ENCODE peak calls at places on chromosomes 12 and 14, in nine cellular contexts. One of them, this sample, is unnamed.

GRCh38 chr14:32818576-32818975 is 120.1 kb upstream of the NPAS3 start:
- DNase-seq in pancreas: no peak
- DNase-seq in stimulated activated CD4-positive, alpha-beta T cell treated with anti-CD3 and anti-CD28 coated beads, Interleukin-1b, Interleukin-23, amount 100 ng/mL, for 4 hours: no peak
- DNase-seq in T-helper 1 cell: no peak
- DNase-seq in KG1: no peak
- DNase-seq in uterus: no peak
- DNase-seq in T-helper 2 cell: no peak
- DNase-seq in ascending aorta: no peak
- DNase-seq in T-cell: no peak
- DNase-seq in this sample: no peak

GRCh38 chr12:88185988-88186387 is 43.9 kb downstream of the TMTC3 start:
- DNase-seq in pancreas: no peak
- DNase-seq in stimulated activated CD4-positive, alpha-beta T cell treated with anti-CD3 and anti-CD28 coated beads, Interleukin-1b, Interleukin-23, amount 100 ng/mL, for 4 hours: no peak
- DNase-seq in T-helper 1 cell: no peak
- DNase-seq in KG1: no peak
- DNase-seq in uterus: no peak
- DNase-seq in T-helper 2 cell: no peak
- DNase-seq in ascending aorta: no peak
- DNase-seq in T-cell: no peak
- DNase-seq in this sample: no peak

GRCh38 chr12:49534806-49535278 is 4.0 kb upstream of the KCNH3 start:
- DNase-seq in pancreas: no peak
- DNase-seq in stimulated activated CD4-positive, alpha-beta T cell treated with anti-CD3 and anti-CD28 coated beads, Interleukin-1b, Interleukin-23, amount 100 ng/mL, for 4 hours: no peak
- DNase-seq in T-helper 1 cell: no peak
- DNase-seq in KG1: no peak
- DNase-seq in uterus: no peak
- DNase-seq in T-helper 2 cell: no peak
- DNase-seq in ascending aorta: no peak
- DNase-seq in T-cell: no peak
- DNase-seq in this sample: no peak

GRCh38 chr12:67582238-67582834 is 66.2 kb upstream of the DYRK2 start:
- DNase-seq in pancreas: no peak
- DNase-seq in stimulated activated CD4-positive, alpha-beta T cell treated with anti-CD3 and anti-CD28 coated beads, Interleukin-1b, Interleukin-23, amount 100 ng/mL, for 4 hours: no peak
- DNase-seq in T-helper 1 cell: no peak
- DNase-seq in KG1: no peak
- DNase-seq in uterus: no peak
- DNase-seq in T-helper 2 cell: no peak
- DNase-seq in ascending aorta: no peak
- DNase-seq in T-cell: no peak
- DNase-seq in this sample: no peak

GRCh38 chr12:130027798-130028197 is 124.0 kb upstream of the TMEM132D start:
- DNase-seq in pancreas: no peak
- DNase-seq in stimulated activated CD4-positive, alpha-beta T cell treated with anti-CD3 and anti-CD28 coated beads, Interleukin-1b, Interleukin-23, amount 100 ng/mL, for 4 hours: no peak
- DNase-seq in T-helper 1 cell: no peak
- DNase-seq in KG1: no peak
- DNase-seq in uterus: no peak
- DNase-seq in T-helper 2 cell: no peak
- DNase-seq in ascending aorta: no peak
- DNase-seq in T-cell: no peak
- DNase-seq in this sample: no peak

GRCh38 chr14:23449314-23449713 is 13.9 kb upstream of the MYH7 start:
- DNase-seq in pancreas: no peak
- DNase-seq in stimulated activated CD4-positive, alpha-beta T cell treated with anti-CD3 and anti-CD28 coated beads, Interleukin-1b, Interleukin-23, amount 100 ng/mL, for 4 hours: no peak
- DNase-seq in T-helper 1 cell: no peak
- DNase-seq in KG1: no peak
- DNase-seq in uterus: no peak
- DNase-seq in T-helper 2 cell: no peak
- DNase-seq in ascending aorta: no peak
- DNase-seq in T-cell: no peak
- DNase-seq in this sample: no peak

GRCh38 chr12:88665051-88665450 is 84.8 kb upstream of the KITLG start:
- DNase-seq in pancreas: no peak
- DNase-seq in stimulated activated CD4-positive, alpha-beta T cell treated with anti-CD3 and anti-CD28 coated beads, Interleukin-1b, Interleukin-23, amount 100 ng/mL, for 4 hours: no peak
- DNase-seq in T-helper 1 cell: no peak
- DNase-seq in KG1: no peak
- DNase-seq in uterus: no peak
- DNase-seq in T-helper 2 cell: no peak
- DNase-seq in ascending aorta: no peak
- DNase-seq in T-cell: no peak
- DNase-seq in this sample: no peak

GRCh38 chr14:105128059-105128458 is 40.5 kb downstream of the JAG2 start:
- DNase-seq in pancreas: peak
- DNase-seq in stimulated activated CD4-positive, alpha-beta T cell treated with anti-CD3 and anti-CD28 coated beads, Interleukin-1b, Interleukin-23, amount 100 ng/mL, for 4 hours: no peak
- DNase-seq in T-helper 1 cell: no peak
- DNase-seq in KG1: no peak
- DNase-seq in uterus: no peak
- DNase-seq in T-helper 2 cell: no peak
- DNase-seq in ascending aorta: peak
- DNase-seq in T-cell: no peak
- DNase-seq in this sample: no peak

GRCh38 chr12:131060011-131060703 is 106.5 kb downstream of the ADGRD1 start:
- DNase-seq in pancreas: no peak
- DNase-seq in stimulated activated CD4-positive, alpha-beta T cell treated with anti-CD3 and anti-CD28 coated beads, Interleukin-1b, Interleukin-23, amount 100 ng/mL, for 4 hours: no peak
- DNase-seq in T-helper 1 cell: no peak
- DNase-seq in KG1: no peak
- DNase-seq in uterus: peak
- DNase-seq in T-helper 2 cell: no peak
- DNase-seq in ascending aorta: peak
- DNase-seq in T-cell: no peak
- DNase-seq in this sample: no peak

GRCh38 chr12:77152623-77153193 is 87.3 kb upstream of the E2F7 start:
- DNase-seq in pancreas: no peak
- DNase-seq in stimulated activated CD4-positive, alpha-beta T cell treated with anti-CD3 and anti-CD28 coated beads, Interleukin-1b, Interleukin-23, amount 100 ng/mL, for 4 hours: no peak
- DNase-seq in T-helper 1 cell: no peak
- DNase-seq in KG1: no peak
- DNase-seq in uterus: no peak
- DNase-seq in T-helper 2 cell: no peak
- DNase-seq in ascending aorta: no peak
- DNase-seq in T-cell: no peak
- DNase-seq in this sample: no peak

GRCh38 chr12:80756875-80757274 is 40.2 kb downstream of the MYF5 start:
- DNase-seq in pancreas: no peak
- DNase-seq in stimulated activated CD4-positive, alpha-beta T cell treated with anti-CD3 and anti-CD28 coated beads, Interleukin-1b, Interleukin-23, amount 100 ng/mL, for 4 hours: no peak
- DNase-seq in T-helper 1 cell: no peak
- DNase-seq in KG1: no peak
- DNase-seq in uterus: no peak
- DNase-seq in T-helper 2 cell: no peak
- DNase-seq in ascending aorta: no peak
- DNase-seq in T-cell: no peak
- DNase-seq in this sample: no peak

GRCh38 chr12:103742349-103742784 is 98.7 kb downstream of the NT5DC3 start:
- DNase-seq in pancreas: no peak
- DNase-seq in stimulated activated CD4-positive, alpha-beta T cell treated with anti-CD3 and anti-CD28 coated beads, Interleukin-1b, Interleukin-23, amount 100 ng/mL, for 4 hours: no peak
- DNase-seq in T-helper 1 cell: no peak
- DNase-seq in KG1: no peak
- DNase-seq in uterus: no peak
- DNase-seq in T-helper 2 cell: no peak
- DNase-seq in ascending aorta: no peak
- DNase-seq in T-cell: no peak
- DNase-seq in this sample: no peak

GRCh38 chr12:89461649-89462612 is 62.7 kb downstream of the GALNT4 start:
- DNase-seq in pancreas: no peak
- DNase-seq in stimulated activated CD4-positive, alpha-beta T cell treated with anti-CD3 and anti-CD28 coated beads, Interleukin-1b, Interleukin-23, amount 100 ng/mL, for 4 hours: no peak
- DNase-seq in T-helper 1 cell: no peak
- DNase-seq in KG1: peak
- DNase-seq in uterus: no peak
- DNase-seq in T-helper 2 cell: peak
- DNase-seq in ascending aorta: no peak
- DNase-seq in T-cell: no peak
- DNase-seq in this sample: no peak

GRCh38 chr12:27970391-27970980 is 2.0 kb downstream of the PTHLH start:
- DNase-seq in pancreas: no peak
- DNase-seq in stimulated activated CD4-positive, alpha-beta T cell treated with anti-CD3 and anti-CD28 coated beads, Interleukin-1b, Interleukin-23, amount 100 ng/mL, for 4 hours: no peak
- DNase-seq in T-helper 1 cell: no peak
- DNase-seq in KG1: no peak
- DNase-seq in uterus: peak
- DNase-seq in T-helper 2 cell: no peak
- DNase-seq in ascending aorta: no peak
- DNase-seq in T-cell: no peak
- DNase-seq in this sample: peak

GRCh38 chr12:110120878-110121277 is 3.3 kb upstream of the IFT81 start:
- DNase-seq in pancreas: no peak
- DNase-seq in stimulated activated CD4-positive, alpha-beta T cell treated with anti-CD3 and anti-CD28 coated beads, Interleukin-1b, Interleukin-23, amount 100 ng/mL, for 4 hours: no peak
- DNase-seq in T-helper 1 cell: no peak
- DNase-seq in KG1: no peak
- DNase-seq in uterus: no peak
- DNase-seq in T-helper 2 cell: no peak
- DNase-seq in ascending aorta: peak
- DNase-seq in T-cell: no peak
- DNase-seq in this sample: no peak

GRCh38 chr12:124861898-124862676 is 1.6 kb downstream of the SCARB1 start:
- DNase-seq in pancreas: no peak
- DNase-seq in stimulated activated CD4-positive, alpha-beta T cell treated with anti-CD3 and anti-CD28 coated beads, Interleukin-1b, Interleukin-23, amount 100 ng/mL, for 4 hours: no peak
- DNase-seq in T-helper 1 cell: no peak
- DNase-seq in KG1: no peak
- DNase-seq in uterus: no peak
- DNase-seq in T-helper 2 cell: no peak
- DNase-seq in ascending aorta: no peak
- DNase-seq in T-cell: no peak
- DNase-seq in this sample: no peak

GRCh38 chr12:116466536-116466935 is 92.6 kb upstream of the MAP1LC3B2 start:
- DNase-seq in pancreas: no peak
- DNase-seq in stimulated activated CD4-positive, alpha-beta T cell treated with anti-CD3 and anti-CD28 coated beads, Interleukin-1b, Interleukin-23, amount 100 ng/mL, for 4 hours: no peak
- DNase-seq in T-helper 1 cell: no peak
- DNase-seq in KG1: no peak
- DNase-seq in uterus: no peak
- DNase-seq in T-helper 2 cell: no peak
- DNase-seq in ascending aorta: no peak
- DNase-seq in T-cell: no peak
- DNase-seq in this sample: no peak

GRCh38 chr12:122062832-122063690 is 15.5 kb upstream of the MLXIP start:
- DNase-seq in pancreas: peak
- DNase-seq in stimulated activated CD4-positive, alpha-beta T cell treated with anti-CD3 and anti-CD28 coated beads, Interleukin-1b, Interleukin-23, amount 100 ng/mL, for 4 hours: no peak
- DNase-seq in T-helper 1 cell: no peak
- DNase-seq in KG1: no peak
- DNase-seq in uterus: peak
- DNase-seq in T-helper 2 cell: no peak
- DNase-seq in ascending aorta: peak
- DNase-seq in T-cell: no peak
- DNase-seq in this sample: no peak

GRCh38 chr12:99611117-99611516 is 36.4 kb upstream of the GARIN6 start:
- DNase-seq in pancreas: no peak
- DNase-seq in stimulated activated CD4-positive, alpha-beta T cell treated with anti-CD3 and anti-CD28 coated beads, Interleukin-1b, Interleukin-23, amount 100 ng/mL, for 4 hours: no peak
- DNase-seq in T-helper 1 cell: no peak
- DNase-seq in KG1: no peak
- DNase-seq in uterus: no peak
- DNase-seq in T-helper 2 cell: no peak
- DNase-seq in ascending aorta: no peak
- DNase-seq in T-cell: no peak
- DNase-seq in this sample: no peak

GRCh38 chr12:109112720-109113465 is 3.5 kb upstream of the ACACB start:
- DNase-seq in pancreas: no peak
- DNase-seq in stimulated activated CD4-positive, alpha-beta T cell treated with anti-CD3 and anti-CD28 coated beads, Interleukin-1b, Interleukin-23, amount 100 ng/mL, for 4 hours: no peak
- DNase-seq in T-helper 1 cell: no peak
- DNase-seq in KG1: no peak
- DNase-seq in uterus: no peak
- DNase-seq in T-helper 2 cell: no peak
- DNase-seq in ascending aorta: no peak
- DNase-seq in T-cell: no peak
- DNase-seq in this sample: no peak

GRCh38 chr14:76462330-76462729 is 86.4 kb downstream of the ESRRB start:
- DNase-seq in pancreas: no peak
- DNase-seq in stimulated activated CD4-positive, alpha-beta T cell treated with anti-CD3 and anti-CD28 coated beads, Interleukin-1b, Interleukin-23, amount 100 ng/mL, for 4 hours: no peak
- DNase-seq in T-helper 1 cell: no peak
- DNase-seq in KG1: no peak
- DNase-seq in uterus: no peak
- DNase-seq in T-helper 2 cell: no peak
- DNase-seq in ascending aorta: no peak
- DNase-seq in T-cell: no peak
- DNase-seq in this sample: no peak

GRCh38 chr12:78981-79380 is 12.4 kb downstream of the IQSEC3 start:
- DNase-seq in pancreas: no peak
- DNase-seq in stimulated activated CD4-positive, alpha-beta T cell treated with anti-CD3 and anti-CD28 coated beads, Interleukin-1b, Interleukin-23, amount 100 ng/mL, for 4 hours: no peak
- DNase-seq in T-helper 1 cell: no peak
- DNase-seq in KG1: no peak
- DNase-seq in uterus: no peak
- DNase-seq in T-helper 2 cell: no peak
- DNase-seq in ascending aorta: no peak
- DNase-seq in T-cell: no peak
- DNase-seq in this sample: peak

GRCh38 chr12:42281281-42281680 is 43.2 kb upstream of the YAF2 start:
- DNase-seq in pancreas: no peak
- DNase-seq in stimulated activated CD4-positive, alpha-beta T cell treated with anti-CD3 and anti-CD28 coated beads, Interleukin-1b, Interleukin-23, amount 100 ng/mL, for 4 hours: no peak
- DNase-seq in T-helper 1 cell: no peak
- DNase-seq in KG1: no peak
- DNase-seq in uterus: no peak
- DNase-seq in T-helper 2 cell: no peak
- DNase-seq in ascending aorta: no peak
- DNase-seq in T-cell: no peak
- DNase-seq in this sample: no peak

GRCh38 chr14:91315844-91316267 is 71.4 kb upstream of the GPR68 start:
- DNase-seq in pancreas: no peak
- DNase-seq in stimulated activated CD4-positive, alpha-beta T cell treated with anti-CD3 and anti-CD28 coated beads, Interleukin-1b, Interleukin-23, amount 100 ng/mL, for 4 hours: peak
- DNase-seq in T-helper 1 cell: peak
- DNase-seq in KG1: peak
- DNase-seq in uterus: no peak
- DNase-seq in T-helper 2 cell: peak
- DNase-seq in ascending aorta: no peak
- DNase-seq in T-cell: peak
- DNase-seq in this sample: no peak

GRCh38 chr12:97194551-97194950 is 268.1 kb upstream of the RMST start:
- DNase-seq in pancreas: no peak
- DNase-seq in stimulated activated CD4-positive, alpha-beta T cell treated with anti-CD3 and anti-CD28 coated beads, Interleukin-1b, Interleukin-23, amount 100 ng/mL, for 4 hours: no peak
- DNase-seq in T-helper 1 cell: no peak
- DNase-seq in KG1: no peak
- DNase-seq in uterus: no peak
- DNase-seq in T-helper 2 cell: no peak
- DNase-seq in ascending aorta: no peak
- DNase-seq in T-cell: no peak
- DNase-seq in this sample: no peak

GRCh38 chr12:121804417-121805111 is 755 bp downstream of the SETD1B start:
- DNase-seq in pancreas: peak
- DNase-seq in stimulated activated CD4-positive, alpha-beta T cell treated with anti-CD3 and anti-CD28 coated beads, Interleukin-1b, Interleukin-23, amount 100 ng/mL, for 4 hours: no peak
- DNase-seq in T-helper 1 cell: no peak
- DNase-seq in KG1: peak
- DNase-seq in uterus: peak
- DNase-seq in T-helper 2 cell: peak
- DNase-seq in ascending aorta: no peak
- DNase-seq in T-cell: peak
- DNase-seq in this sample: no peak

GRCh38 chr14:50319293-50319692 is 7.2 kb downstream of the DMAC2L start:
- DNase-seq in pancreas: no peak
- DNase-seq in stimulated activated CD4-positive, alpha-beta T cell treated with anti-CD3 and anti-CD28 coated beads, Interleukin-1b, Interleukin-23, amount 100 ng/mL, for 4 hours: no peak
- DNase-seq in T-helper 1 cell: no peak
- DNase-seq in KG1: no peak
- DNase-seq in uterus: no peak
- DNase-seq in T-helper 2 cell: no peak
- DNase-seq in ascending aorta: no peak
- DNase-seq in T-cell: no peak
- DNase-seq in this sample: no peak

GRCh38 chr12:70154960-70155589 is 88.2 kb upstream of the CNOT2 start:
- DNase-seq in pancreas: no peak
- DNase-seq in stimulated activated CD4-positive, alpha-beta T cell treated with anti-CD3 and anti-CD28 coated beads, Interleukin-1b, Interleukin-23, amount 100 ng/mL, for 4 hours: no peak
- DNase-seq in T-helper 1 cell: no peak
- DNase-seq in KG1: no peak
- DNase-seq in uterus: no peak
- DNase-seq in T-helper 2 cell: no peak
- DNase-seq in ascending aorta: no peak
- DNase-seq in T-cell: no peak
- DNase-seq in this sample: no peak

GRCh38 chr14:65356327-65356836 is 56.1 kb upstream of the FUT8 start:
- DNase-seq in pancreas: no peak
- DNase-seq in stimulated activated CD4-positive, alpha-beta T cell treated with anti-CD3 and anti-CD28 coated beads, Interleukin-1b, Interleukin-23, amount 100 ng/mL, for 4 hours: no peak
- DNase-seq in T-helper 1 cell: no peak
- DNase-seq in KG1: no peak
- DNase-seq in uterus: no peak
- DNase-seq in T-helper 2 cell: no peak
- DNase-seq in ascending aorta: no peak
- DNase-seq in T-cell: no peak
- DNase-seq in this sample: no peak

GRCh38 chr14:87161502-87161901 is 831.5 kb downstream of the GALC start:
- DNase-seq in pancreas: peak
- DNase-seq in stimulated activated CD4-positive, alpha-beta T cell treated with anti-CD3 and anti-CD28 coated beads, Interleukin-1b, Interleukin-23, amount 100 ng/mL, for 4 hours: no peak
- DNase-seq in T-helper 1 cell: no peak
- DNase-seq in KG1: no peak
- DNase-seq in uterus: peak
- DNase-seq in T-helper 2 cell: no peak
- DNase-seq in ascending aorta: no peak
- DNase-seq in T-cell: no peak
- DNase-seq in this sample: no peak

GRCh38 chr14:58341152-58341748 is 42.9 kb downstream of the ARID4A start:
- DNase-seq in pancreas: no peak
- DNase-seq in stimulated activated CD4-positive, alpha-beta T cell treated with anti-CD3 and anti-CD28 coated beads, Interleukin-1b, Interleukin-23, amount 100 ng/mL, for 4 hours: no peak
- DNase-seq in T-helper 1 cell: no peak
- DNase-seq in KG1: no peak
- DNase-seq in uterus: no peak
- DNase-seq in T-helper 2 cell: no peak
- DNase-seq in ascending aorta: no peak
- DNase-seq in T-cell: no peak
- DNase-seq in this sample: no peak